ENCODE peak calls at places on chromosomes 16 and 17, in four cellular contexts. One of them, this sample, is unnamed.

GRCh38 chr17:17831208-17832039 is 5.4 kb downstream of the SREBF1 start:
- DNase-seq in A549: no peak
- DNase-seq in pancreas: peak; percentile 56
- DNase-seq in ascending aorta: no peak
- DNase-seq in this sample: no peak

GRCh38 chr17:65191805-65192740 is 54.9 kb downstream of the RGS9 start:
- DNase-seq in A549: peak; percentile 43
- DNase-seq in pancreas: no peak
- DNase-seq in ascending aorta: no peak
- DNase-seq in this sample: no peak

GRCh38 chr17:3911271-3912053 is 4.8 kb downstream of the P2RX1 start:
- DNase-seq in A549: no peak
- DNase-seq in pancreas: no peak
- DNase-seq in ascending aorta: no peak
- DNase-seq in this sample: no peak

GRCh38 chr17:76138896-76139248 is 2.2 kb downstream of the FOXJ1 start:
- DNase-seq in A549: no peak
- DNase-seq in pancreas: no peak
- DNase-seq in ascending aorta: no peak
- DNase-seq in this sample: no peak

GRCh38 chr16:87572959-87573358 is 29.3 kb upstream of the JPH3 start:
- DNase-seq in A549: no peak
- DNase-seq in pancreas: no peak
- DNase-seq in ascending aorta: no peak
- DNase-seq in this sample: no peak

GRCh38 chr16:46573008-46573833 is 48.0 kb downstream of the SHCBP1 start:
- DNase-seq in A549: peak; percentile 12
- DNase-seq in pancreas: no peak
- DNase-seq in ascending aorta: no peak
- DNase-seq in this sample: no peak

GRCh38 chr17:49991409-49991808 is 3.6 kb downstream of the DLX3 start:
- DNase-seq in A549: no peak
- DNase-seq in pancreas: no peak
- DNase-seq in ascending aorta: no peak
- DNase-seq in this sample: no peak

GRCh38 chr17:78408476-78409020 is 30.1 kb downstream of the PGS1 start:
- DNase-seq in A549: no peak
- DNase-seq in pancreas: no peak
- DNase-seq in ascending aorta: no peak
- DNase-seq in this sample: no peak

GRCh38 chr17:7133424-7133823 is 18.8 kb upstream of the ASGR2 start:
- DNase-seq in A549: no peak
- DNase-seq in pancreas: no peak
- DNase-seq in ascending aorta: peak; percentile 73
- DNase-seq in this sample: peak; percentile 38

GRCh38 chr16:80711406-80711805 is 93.0 kb downstream of the CDYL2 start:
- DNase-seq in A549: no peak
- DNase-seq in pancreas: no peak
- DNase-seq in ascending aorta: no peak
- DNase-seq in this sample: no peak

GRCh38 chr17:58666858-58667267 is 25.0 kb downstream of the TEX14 start:
- DNase-seq in A549: peak; percentile 72
- DNase-seq in pancreas: no peak
- DNase-seq in ascending aorta: peak; percentile 78
- DNase-seq in this sample: peak; percentile 87

GRCh38 chr16:67386861-67387455 is 6.3 kb downstream of the TPPP3 start:
- DNase-seq in A549: no peak
- DNase-seq in pancreas: no peak
- DNase-seq in ascending aorta: peak; percentile 41
- DNase-seq in this sample: no peak

GRCh38 chr16:19859603-19860002 is 25.0 kb downstream of the GPRC5B start:
- DNase-seq in A549: no peak
- DNase-seq in pancreas: no peak
- DNase-seq in ascending aorta: no peak
- DNase-seq in this sample: no peak

GRCh38 chr17:41680426-41681040 is 8.2 kb upstream of the EIF1 start:
- DNase-seq in A549: no peak
- DNase-seq in pancreas: no peak
- DNase-seq in ascending aorta: no peak
- DNase-seq in this sample: no peak

GRCh38 chr16:53055603-53056527 is 1.1 kb downstream of the CHD9 start:
- DNase-seq in A549: peak; percentile 25
- DNase-seq in pancreas: no peak
- DNase-seq in ascending aorta: no peak
- DNase-seq in this sample: peak; percentile 57

GRCh38 chr17:34797724-34798123 is 163.5 kb downstream of the CCT6B start:
- DNase-seq in A549: peak; percentile 31
- DNase-seq in pancreas: no peak
- DNase-seq in ascending aorta: no peak
- DNase-seq in this sample: no peak

GRCh38 chr16:50282955-50283631 is 16.7 kb downstream of the ADCY7 start:
- DNase-seq in A549: no peak
- DNase-seq in pancreas: peak; percentile 19
- DNase-seq in ascending aorta: no peak
- DNase-seq in this sample: no peak

GRCh38 chr16:50282010-50282538 is 15.7 kb downstream of the ADCY7 start:
- DNase-seq in A549: no peak
- DNase-seq in pancreas: peak; percentile 66
- DNase-seq in ascending aorta: peak; percentile 84
- DNase-seq in this sample: peak; percentile 61

GRCh38 chr16:50279142-50279865 is 13.0 kb downstream of the ADCY7 start:
- DNase-seq in A549: no peak
- DNase-seq in pancreas: peak; percentile 21
- DNase-seq in ascending aorta: no peak
- DNase-seq in this sample: peak; percentile 50

GRCh38 chr16:50281391-50282009 is 15.1 kb downstream of the ADCY7 start:
- DNase-seq in A549: no peak
- DNase-seq in pancreas: peak; percentile 56
- DNase-seq in ascending aorta: no peak
- DNase-seq in this sample: no peak

GRCh38 chr16:50280932-50281331 is 14.6 kb downstream of the ADCY7 start:
- DNase-seq in A549: no peak
- DNase-seq in pancreas: peak; percentile 40
- DNase-seq in ascending aorta: no peak
- DNase-seq in this sample: no peak
- H3K4me1 ChIP-seq in A549: peaks cover 4% of the 10 kb centered on the region
- H3K4me1 ChIP-seq in pancreas: no peaks in the 10 kb centered on the region
- H3K4me1 ChIP-seq in ascending aorta: peaks cover 4% of the 10 kb centered on the region
- H3K4me1 ChIP-seq in this sample: no peaks in the 10 kb centered on the region

DNA sequence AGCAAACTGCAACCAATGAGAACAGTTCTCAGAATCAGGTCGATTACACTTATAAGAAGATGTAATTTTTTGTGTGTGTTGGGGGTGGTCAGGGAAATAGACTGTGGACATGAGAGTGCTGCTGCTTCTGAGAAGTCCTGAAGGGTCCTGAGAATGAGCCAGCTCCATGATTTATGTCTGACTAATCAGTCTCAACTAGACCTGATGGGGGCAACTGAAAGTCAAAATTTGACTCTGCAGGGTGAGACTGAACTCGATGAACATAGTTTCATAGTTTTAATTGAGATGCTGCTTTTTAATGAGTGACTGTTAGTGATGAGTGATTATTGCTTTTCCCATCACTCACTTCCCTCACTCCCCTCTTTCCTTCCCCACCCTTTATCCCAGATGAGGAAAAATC is 37.3 kb downstream of the SMARCE1 start:
- DNase-seq in A549: no peak
- DNase-seq in pancreas: no peak
- DNase-seq in ascending aorta: no peak
- DNase-seq in this sample: no peak
- H3K4me1 ChIP-seq in A549: peaks cover 2% of the 10 kb centered on the region
- H3K4me1 ChIP-seq in pancreas: no peaks in the 10 kb centered on the region
- H3K4me1 ChIP-seq in ascending aorta: no peaks in the 10 kb centered on the region
- H3K4me1 ChIP-seq in this sample: peaks cover 1% of the 10 kb centered on the region

DNA sequence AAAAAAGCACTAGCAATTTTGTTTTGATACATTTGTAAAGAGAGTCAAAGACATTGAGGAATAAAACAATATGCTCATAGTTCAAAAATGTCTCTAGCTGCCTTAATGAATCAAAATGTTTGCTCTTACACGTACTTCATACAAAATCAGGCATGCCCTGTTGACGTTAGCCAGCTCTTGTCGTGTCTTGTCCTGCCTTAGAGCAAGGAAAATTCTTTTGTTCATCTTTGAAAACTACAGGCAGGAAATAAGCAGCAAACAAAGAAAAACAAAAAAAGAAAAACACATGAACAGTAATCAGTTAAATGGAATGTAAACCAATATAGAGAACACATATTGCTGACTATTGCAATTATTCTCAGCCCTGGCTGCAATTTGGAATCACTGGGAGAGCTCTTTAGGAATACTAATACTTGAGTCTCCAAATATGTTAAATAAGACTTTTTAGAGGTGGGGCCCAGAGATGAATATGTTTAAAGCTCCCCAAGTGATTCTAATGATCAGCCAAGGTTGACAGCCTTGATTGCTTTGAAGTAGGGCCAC is 1.7 kb downstream of the CAPNS2 start:
- DNase-seq in A549: no peak
- DNase-seq in pancreas: no peak
- DNase-seq in ascending aorta: no peak
- DNase-seq in this sample: no peak
- H3K4me1 ChIP-seq in A549: no peaks in the 10 kb centered on the region
- H3K4me1 ChIP-seq in pancreas: no peaks in the 10 kb centered on the region
- H3K4me1 ChIP-seq in ascending aorta: peaks cover 5% of the 10 kb centered on the region
- H3K4me1 ChIP-seq in this sample: peaks cover 22% of the 10 kb centered on the region

DNA sequence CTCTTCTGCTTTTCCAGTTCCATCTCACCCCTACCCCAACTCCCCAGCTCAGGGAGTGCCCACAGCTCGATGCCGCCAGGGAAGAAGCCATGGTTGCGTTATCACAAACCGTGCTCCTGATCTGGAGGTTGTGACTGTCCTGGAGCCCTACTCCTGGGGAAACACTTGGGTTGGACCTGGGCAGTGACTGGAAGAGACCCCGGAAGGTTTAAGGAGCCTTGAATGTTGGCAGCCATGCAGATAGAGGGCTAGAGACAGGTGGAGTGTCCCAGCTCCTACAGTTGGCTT is 2.6 kb downstream of the MMP15 start:
- DNase-seq in A549: no peak
- DNase-seq in pancreas: no peak
- DNase-seq in ascending aorta: no peak
- DNase-seq in this sample: no peak
- H3K4me1 ChIP-seq in A549: peaks cover 17% of the 10 kb centered on the region
- H3K4me1 ChIP-seq in pancreas: peaks cover 38% of the 10 kb centered on the region
- H3K4me1 ChIP-seq in ascending aorta: peaks cover 14% of the 10 kb centered on the region
- H3K4me1 ChIP-seq in this sample: peaks cover 89% of the 10 kb centered on the region

GRCh38 chr16:70704586-70704985 is 18.7 kb upstream of the MTSS2 start:
- DNase-seq in A549: no peak
- DNase-seq in pancreas: no peak
- DNase-seq in ascending aorta: no peak
- DNase-seq in this sample: no peak
- H3K4me1 ChIP-seq in A549: peaks cover 71% of the 10 kb centered on the region
- H3K4me1 ChIP-seq in pancreas: no peaks in the 10 kb centered on the region
- H3K4me1 ChIP-seq in ascending aorta: peaks cover 68% of the 10 kb centered on the region
- H3K4me1 ChIP-seq in this sample: peaks cover 47% of the 10 kb centered on the region